ENCODE peak calls at places on chromosomes 16 and 17, in four cellular contexts. One of them, this sample, is unnamed.
A peak's percentile ranks its signal among the peaks of the same experiment; 100 is the strongest.

GRCh38 chr17:72603346-72604242 is 482.8 kb downstream of the SOX9 start:
- DNase-seq in HAP-1: no peak
- DNase-seq in stomach: no peak
- DNase-seq in left lung: no peak
- DNase-seq in this sample: no peak

GRCh38 chr17:5701371-5701770 is 117.1 kb upstream of the NLRP1 start:
- DNase-seq in left lung: no peak
- DNase-seq in stomach: no peak
- DNase-seq in HAP-1: no peak
- DNase-seq in this sample: no peak

GRCh38 chr17:10698116-10698818 is 873 bp downstream of the ADPRM start:
- DNase-seq in stomach: no peak
- DNase-seq in HAP-1: no peak
- DNase-seq in left lung: no peak
- DNase-seq in this sample: no peak

GRCh38 chr16:84514874-84515835 is 10.7 kb upstream of the MEAK7 start:
- DNase-seq in stomach: peak; percentile 61
- DNase-seq in HAP-1: no peak
- DNase-seq in left lung: peak; percentile 86
- DNase-seq in this sample: peak; percentile 94

GRCh38 chr17:75730065-75730464 is 8.8 kb downstream of the ITGB4 start:
- DNase-seq in HAP-1: no peak
- DNase-seq in left lung: peak; percentile 81
- DNase-seq in stomach: no peak
- DNase-seq in this sample: no peak

GRCh38 chr16:74107795-74108610 is 188.6 kb upstream of the PSMD7 start:
- DNase-seq in stomach: peak; percentile 69
- DNase-seq in left lung: no peak
- DNase-seq in HAP-1: peak; percentile 76
- DNase-seq in this sample: peak; percentile 60

GRCh38 chr16:12695454-12695853 is 108.2 kb downstream of the CPPED1 start:
- DNase-seq in stomach: no peak
- DNase-seq in left lung: no peak
- DNase-seq in HAP-1: no peak
- DNase-seq in this sample: no peak

GRCh38 chr17:62963296-62963695 is 2.7 kb upstream of the TANC2 start:
- DNase-seq in HAP-1: no peak
- DNase-seq in stomach: no peak
- DNase-seq in left lung: no peak
- DNase-seq in this sample: no peak

GRCh38 chr17:74736423-74737298 is at the start of gene RAB37:
- DNase-seq in left lung: peak; percentile 92
- DNase-seq in stomach: peak; percentile 54
- DNase-seq in HAP-1: no peak
- DNase-seq in this sample: no peak

GRCh38 chr16:10324210-10324609 is 61.7 kb upstream of the ATF7IP2 start:
- DNase-seq in HAP-1: no peak
- DNase-seq in stomach: no peak
- DNase-seq in left lung: no peak
- DNase-seq in this sample: no peak

GRCh38 chr17:4769628-4770027 is 2.1 kb upstream of the TM4SF5 start:
- DNase-seq in HAP-1: no peak
- DNase-seq in left lung: no peak
- DNase-seq in stomach: no peak
- DNase-seq in this sample: no peak

GRCh38 chr17:16989230-16989952 is 17.5 kb upstream of the TNFRSF13B start:
- DNase-seq in stomach: no peak
- DNase-seq in left lung: no peak
- DNase-seq in HAP-1: no peak
- DNase-seq in this sample: peak; percentile 45

GRCh38 chr17:62902573-62903229 is 63.3 kb upstream of the TANC2 start:
- DNase-seq in HAP-1: peak; percentile 26
- DNase-seq in stomach: no peak
- DNase-seq in left lung: no peak
- DNase-seq in this sample: no peak

GRCh38 chr17:43694081-43694870 is 32.6 kb upstream of the MEOX1 start:
- DNase-seq in stomach: peak; percentile 79
- DNase-seq in HAP-1: peak; percentile 78
- DNase-seq in left lung: peak; percentile 86
- DNase-seq in this sample: peak; percentile 72

GRCh38 chr17:69723741-69724140 is 309.2 kb downstream of the MAP2K6 start:
- DNase-seq in HAP-1: no peak
- DNase-seq in left lung: no peak
- DNase-seq in stomach: no peak
- DNase-seq in this sample: no peak

GRCh38 chr16:49952386-49952785 is 72.6 kb upstream of the CNEP1R1 start:
- DNase-seq in left lung: no peak
- DNase-seq in stomach: no peak
- DNase-seq in HAP-1: no peak
- DNase-seq in this sample: no peak

GRCh38 chr16:15856217-15856616 is 611 bp downstream of the MYH11 start:
- DNase-seq in stomach: no peak
- DNase-seq in HAP-1: no peak
- DNase-seq in left lung: no peak
- DNase-seq in this sample: no peak

GRCh38 chr16:28491080-28491969 is 549 bp downstream of the CLN3 start:
- DNase-seq in HAP-1: peak; percentile 32
- DNase-seq in left lung: peak; percentile 81
- DNase-seq in stomach: no peak
- DNase-seq in this sample: no peak

GRCh38 chr16:78183886-78184553 is 84.6 kb downstream of the WWOX start:
- DNase-seq in HAP-1: no peak
- DNase-seq in stomach: no peak
- DNase-seq in left lung: no peak
- DNase-seq in this sample: no peak

GRCh38 chr16:3734084-3734757 is 16.9 kb upstream of the TRAP1 start:
- DNase-seq in HAP-1: no peak
- DNase-seq in stomach: no peak
- DNase-seq in left lung: no peak
- DNase-seq in this sample: no peak

GRCh38 chr17:76598004-76598439 is 12.4 kb upstream of the ST6GALNAC2 start:
- DNase-seq in left lung: no peak
- DNase-seq in stomach: no peak
- DNase-seq in HAP-1: no peak
- DNase-seq in this sample: peak; percentile 23

GRCh38 chr17:37815516-37815915 is 70.7 kb upstream of the HNF1B start:
- DNase-seq in left lung: no peak
- DNase-seq in stomach: no peak
- DNase-seq in HAP-1: no peak
- DNase-seq in this sample: peak; percentile 17

GRCh38 chr16:64950262-64950661 is 171.6 kb downstream of the CDH11 start:
- DNase-seq in HAP-1: no peak
- DNase-seq in left lung: no peak
- DNase-seq in stomach: no peak
- DNase-seq in this sample: no peak

GRCh38 chr16:79607587-79607986 is 7.0 kb upstream of the MAF start:
- DNase-seq in HAP-1: no peak
- DNase-seq in left lung: no peak
- DNase-seq in stomach: no peak
- DNase-seq in this sample: no peak

GRCh38 chr17:57518587-57519118 is 226.4 kb downstream of the CCDC182 start:
- DNase-seq in HAP-1: no peak
- DNase-seq in left lung: no peak
- DNase-seq in stomach: no peak
- DNase-seq in this sample: peak; percentile 40

GRCh38 chr16:48143816-48144215 is 12.0 kb downstream of the ABCC12 start:
- DNase-seq in stomach: no peak
- DNase-seq in HAP-1: no peak
- DNase-seq in left lung: no peak
- DNase-seq in this sample: no peak

GRCh38 chr16:48146131-48146530 is 9.7 kb downstream of the ABCC12 start:
- DNase-seq in stomach: no peak
- DNase-seq in left lung: no peak
- DNase-seq in HAP-1: no peak
- DNase-seq in this sample: no peak

GRCh38 chr16:48152226-48152625 is 3.6 kb downstream of the ABCC12 start:
- DNase-seq in HAP-1: no peak
- DNase-seq in left lung: no peak
- DNase-seq in stomach: no peak
- DNase-seq in this sample: no peak

DNA sequence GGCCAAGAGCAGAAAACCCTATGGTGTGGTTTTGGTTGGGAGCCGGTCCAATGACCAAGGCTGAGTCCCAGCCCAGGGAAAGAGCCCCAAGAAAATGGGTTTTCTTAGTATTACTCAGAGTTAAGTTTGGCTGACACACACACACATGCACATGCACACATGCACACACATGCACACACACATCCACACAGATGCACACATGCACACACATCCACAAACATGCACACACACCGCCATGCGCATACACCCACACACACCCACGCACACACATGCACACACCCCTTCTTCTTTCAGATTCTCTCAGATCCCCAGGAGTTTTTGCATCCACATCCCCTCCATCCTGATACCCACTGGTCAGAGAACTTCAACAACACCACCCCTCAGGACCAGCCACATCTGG is 9.1 kb downstream of the ABCC12 start:
- DNase-seq in stomach: no peak
- DNase-seq in left lung: no peak
- DNase-seq in HAP-1: no peak
- DNase-seq in this sample: no peak
- H3K4me3 ChIP-seq in stomach: no peak overlapping the region
- H3K4me3 ChIP-seq in left lung: no peak overlapping the region
- H3K4me3 ChIP-seq in HAP-1: no peak overlapping the region
- H3K4me3 ChIP-seq in this sample: no peak overlapping the region

GRCh38 chr16:568401-569258 is 1.1 kb upstream of the PIGQ start:
- DNase-seq in left lung: no peak
- DNase-seq in stomach: peak; percentile 52
- DNase-seq in HAP-1: no peak
- DNase-seq in this sample: no peak
- H3K4me3 ChIP-seq in left lung: no peak overlapping the region
- H3K4me3 ChIP-seq in stomach: peak overlapping the region; percentile 91
- H3K4me3 ChIP-seq in HAP-1: no peak overlapping the region
- H3K4me3 ChIP-seq in this sample: peak overlapping the region; percentile 62

GRCh38 chr17:8628172-8628571 is 2.4 kb downstream of the MYH10 start:
- DNase-seq in HAP-1: no peak
- DNase-seq in stomach: no peak
- DNase-seq in left lung: no peak
- DNase-seq in this sample: no peak
- H3K4me3 ChIP-seq in HAP-1: peak overlapping the region; percentile 98
- H3K4me3 ChIP-seq in stomach: no peak overlapping the region
- H3K4me3 ChIP-seq in left lung: no peak overlapping the region
- H3K4me3 ChIP-seq in this sample: no peak overlapping the region

GRCh38 chr17:19364699-19365498 is 2.4 kb upstream of the B9D1 start:
- DNase-seq in stomach: no peak
- DNase-seq in left lung: no peak
- DNase-seq in HAP-1: no peak
- DNase-seq in this sample: no peak

GRCh38 chr17:19363114-19363438 is 553 bp upstream of the B9D1 start:
- DNase-seq in HAP-1: no peak
- DNase-seq in stomach: no peak
- DNase-seq in left lung: peak; percentile 54
- DNase-seq in this sample: no peak

GRCh38 chr17:19361975-19362292 is 589 bp downstream of the B9D1 start:
- DNase-seq in left lung: no peak
- DNase-seq in HAP-1: no peak
- DNase-seq in stomach: no peak
- DNase-seq in this sample: no peak

GRCh38 chr17:19362293-19363113 is at the start of gene B9D1:
- DNase-seq in HAP-1: peak; percentile 72
- DNase-seq in stomach: peak; percentile 96
- DNase-seq in left lung: peak; percentile 98
- DNase-seq in this sample: peak; percentile 84

GRCh38 chr17:19363460-19364035 is 1.0 kb upstream of the B9D1 start:
- DNase-seq in stomach: no peak
- DNase-seq in left lung: no peak
- DNase-seq in HAP-1: no peak
- DNase-seq in this sample: no peak
- H3K4me3 ChIP-seq in stomach: no peak overlapping the region
- H3K4me3 ChIP-seq in left lung: no peak overlapping the region
- H3K4me3 ChIP-seq in HAP-1: no peak overlapping the region
- H3K4me3 ChIP-seq in this sample: no peak overlapping the region

GRCh38 chr17:50949128-50950001 is 83.2 kb upstream of the TOB1 start:
- DNase-seq in HAP-1: no peak
- DNase-seq in stomach: no peak
- DNase-seq in left lung: peak; percentile 65
- DNase-seq in this sample: no peak
- H3K4me3 ChIP-seq in HAP-1: no peak overlapping the region
- H3K4me3 ChIP-seq in stomach: no peak overlapping the region
- H3K4me3 ChIP-seq in left lung: no peak overlapping the region
- H3K4me3 ChIP-seq in this sample: no peak overlapping the region

This sample was measured in Jurkat, Clone E6-1.